ENCODE peak calls at places on chromosomes 13 and 19, in nine cellular contexts. One of them, this sample, is unnamed.

GRCh38 chr19:33296473-33297060 is 5.8 kb downstream of the CEBPA start:
- DNase-seq in IMR-90: no peak
- DNase-seq in AG08396: no peak
- DNase-seq in bronchial epithelial cell: no peak
- DNase-seq in Daoy: no peak
- DNase-seq in NCI-H1092: no peak
- DNase-seq in NCI-H1105: no peak
- DNase-seq in H54: no peak
- DNase-seq in stimulated activated CD4-positive, alpha-beta T cell treated with anti-CD3 and anti-CD28 coated beads, Interleukin-1b, Interleukin-23, amount 100 ng/mL, for 48 hours: no peak
- DNase-seq in this sample: no peak

GRCh38 chr19:1566392-1567115 is 1.6 kb downstream of the MEX3D start:
- DNase-seq in IMR-90: peak; percentile 77
- DNase-seq in AG08396: peak; percentile 95
- DNase-seq in bronchial epithelial cell: peak; percentile 47
- DNase-seq in Daoy: peak; percentile 90
- DNase-seq in NCI-H1092: peak; percentile 66
- DNase-seq in NCI-H1105: peak; percentile 33
- DNase-seq in H54: peak; percentile 92
- DNase-seq in stimulated activated CD4-positive, alpha-beta T cell treated with anti-CD3 and anti-CD28 coated beads, Interleukin-1b, Interleukin-23, amount 100 ng/mL, for 48 hours: no peak
- DNase-seq in this sample: peak; percentile 90

GRCh38 chr13:49997935-49998334 is 1.1 kb downstream of the TRIM13 start:
- DNase-seq in IMR-90: no peak
- DNase-seq in AG08396: no peak
- DNase-seq in bronchial epithelial cell: peak; percentile 33
- DNase-seq in Daoy: no peak
- DNase-seq in NCI-H1092: no peak
- DNase-seq in NCI-H1105: peak; percentile 2
- DNase-seq in H54: no peak
- DNase-seq in stimulated activated CD4-positive, alpha-beta T cell treated with anti-CD3 and anti-CD28 coated beads, Interleukin-1b, Interleukin-23, amount 100 ng/mL, for 48 hours: no peak
- DNase-seq in this sample: no peak

GRCh38 chr13:51804295-51805172 is 571 bp upstream of the DHRS12 start:
- DNase-seq in IMR-90: no peak
- DNase-seq in AG08396: no peak
- DNase-seq in bronchial epithelial cell: no peak
- DNase-seq in Daoy: no peak
- DNase-seq in NCI-H1092: peak; percentile 11
- DNase-seq in NCI-H1105: no peak
- DNase-seq in H54: no peak
- DNase-seq in stimulated activated CD4-positive, alpha-beta T cell treated with anti-CD3 and anti-CD28 coated beads, Interleukin-1b, Interleukin-23, amount 100 ng/mL, for 48 hours: peak; percentile 56
- DNase-seq in this sample: peak; percentile 56

GRCh38 chr13:85013006-85013405 is 786.2 kb downstream of the SLITRK6 start:
- DNase-seq in IMR-90: no peak
- DNase-seq in AG08396: no peak
- DNase-seq in bronchial epithelial cell: peak; percentile 62
- DNase-seq in Daoy: no peak
- DNase-seq in NCI-H1092: no peak
- DNase-seq in NCI-H1105: no peak
- DNase-seq in H54: no peak
- DNase-seq in stimulated activated CD4-positive, alpha-beta T cell treated with anti-CD3 and anti-CD28 coated beads, Interleukin-1b, Interleukin-23, amount 100 ng/mL, for 48 hours: no peak
- DNase-seq in this sample: no peak

GRCh38 chr13:40059540-40060232 is 404.2 kb downstream of the COG6 start:
- DNase-seq in IMR-90: no peak
- DNase-seq in AG08396: no peak
- DNase-seq in bronchial epithelial cell: peak; percentile 79
- DNase-seq in Daoy: no peak
- DNase-seq in NCI-H1092: no peak
- DNase-seq in NCI-H1105: no peak
- DNase-seq in H54: no peak
- DNase-seq in stimulated activated CD4-positive, alpha-beta T cell treated with anti-CD3 and anti-CD28 coated beads, Interleukin-1b, Interleukin-23, amount 100 ng/mL, for 48 hours: no peak
- DNase-seq in this sample: no peak

GRCh38 chr13:100069278-100069677 is 19.6 kb upstream of the PCCA start:
- DNase-seq in IMR-90: peak; percentile 18
- DNase-seq in AG08396: no peak
- DNase-seq in bronchial epithelial cell: peak; percentile 76
- DNase-seq in Daoy: no peak
- DNase-seq in NCI-H1092: no peak
- DNase-seq in NCI-H1105: no peak
- DNase-seq in H54: no peak
- DNase-seq in stimulated activated CD4-positive, alpha-beta T cell treated with anti-CD3 and anti-CD28 coated beads, Interleukin-1b, Interleukin-23, amount 100 ng/mL, for 48 hours: no peak
- DNase-seq in this sample: no peak

GRCh38 chr19:35960432-35960972 is 24.3 kb downstream of the LRFN3 start:
- DNase-seq in IMR-90: no peak
- DNase-seq in AG08396: no peak
- DNase-seq in bronchial epithelial cell: no peak
- DNase-seq in Daoy: no peak
- DNase-seq in NCI-H1092: no peak
- DNase-seq in NCI-H1105: no peak
- DNase-seq in H54: no peak
- DNase-seq in stimulated activated CD4-positive, alpha-beta T cell treated with anti-CD3 and anti-CD28 coated beads, Interleukin-1b, Interleukin-23, amount 100 ng/mL, for 48 hours: no peak
- DNase-seq in this sample: no peak

GRCh38 chr19:29273000-29273691 is 60.2 kb upstream of the UQCRFS1 start:
- DNase-seq in IMR-90: no peak
- DNase-seq in AG08396: no peak
- DNase-seq in bronchial epithelial cell: no peak
- DNase-seq in Daoy: no peak
- DNase-seq in NCI-H1092: no peak
- DNase-seq in NCI-H1105: no peak
- DNase-seq in H54: no peak
- DNase-seq in stimulated activated CD4-positive, alpha-beta T cell treated with anti-CD3 and anti-CD28 coated beads, Interleukin-1b, Interleukin-23, amount 100 ng/mL, for 48 hours: no peak
- DNase-seq in this sample: no peak

GRCh38 chr19:7247160-7247559 is 47.1 kb downstream of the INSR start:
- DNase-seq in IMR-90: no peak
- DNase-seq in AG08396: no peak
- DNase-seq in bronchial epithelial cell: no peak
- DNase-seq in Daoy: no peak
- DNase-seq in NCI-H1092: no peak
- DNase-seq in NCI-H1105: no peak
- DNase-seq in H54: no peak
- DNase-seq in stimulated activated CD4-positive, alpha-beta T cell treated with anti-CD3 and anti-CD28 coated beads, Interleukin-1b, Interleukin-23, amount 100 ng/mL, for 48 hours: no peak
- DNase-seq in this sample: no peak

GRCh38 chr19:55062735-55063491 is at the start of gene RDH13:
- DNase-seq in IMR-90: peak; percentile 96
- DNase-seq in AG08396: peak; percentile 98
- DNase-seq in bronchial epithelial cell: peak; percentile 86
- DNase-seq in Daoy: peak; percentile 98
- DNase-seq in NCI-H1092: peak; percentile 89
- DNase-seq in NCI-H1105: peak; percentile 96
- DNase-seq in H54: peak; percentile 100
- DNase-seq in stimulated activated CD4-positive, alpha-beta T cell treated with anti-CD3 and anti-CD28 coated beads, Interleukin-1b, Interleukin-23, amount 100 ng/mL, for 48 hours: peak; percentile 99
- DNase-seq in this sample: peak; percentile 92

GRCh38 chr19:3655402-3656072 is 28.9 kb upstream of the CACTIN start:
- DNase-seq in IMR-90: peak; percentile 95
- DNase-seq in AG08396: peak; percentile 81
- DNase-seq in bronchial epithelial cell: peak; percentile 53
- DNase-seq in Daoy: peak; percentile 99
- DNase-seq in NCI-H1092: no peak
- DNase-seq in NCI-H1105: no peak
- DNase-seq in H54: peak; percentile 100
- DNase-seq in stimulated activated CD4-positive, alpha-beta T cell treated with anti-CD3 and anti-CD28 coated beads, Interleukin-1b, Interleukin-23, amount 100 ng/mL, for 48 hours: no peak
- DNase-seq in this sample: peak; percentile 75

GRCh38 chr19:45474941-45475516 is 7.2 kb downstream of the FOSB start:
- DNase-seq in IMR-90: peak; percentile 29
- DNase-seq in AG08396: no peak
- DNase-seq in bronchial epithelial cell: peak; percentile 47
- DNase-seq in Daoy: no peak
- DNase-seq in NCI-H1092: no peak
- DNase-seq in NCI-H1105: no peak
- DNase-seq in H54: no peak
- DNase-seq in stimulated activated CD4-positive, alpha-beta T cell treated with anti-CD3 and anti-CD28 coated beads, Interleukin-1b, Interleukin-23, amount 100 ng/mL, for 48 hours: no peak
- DNase-seq in this sample: no peak

GRCh38 chr19:39053276-39054090 is 21.1 kb upstream of the FBXO27 start:
- DNase-seq in IMR-90: no peak
- DNase-seq in AG08396: no peak
- DNase-seq in bronchial epithelial cell: no peak
- DNase-seq in Daoy: no peak
- DNase-seq in NCI-H1092: no peak
- DNase-seq in NCI-H1105: no peak
- DNase-seq in H54: no peak
- DNase-seq in stimulated activated CD4-positive, alpha-beta T cell treated with anti-CD3 and anti-CD28 coated beads, Interleukin-1b, Interleukin-23, amount 100 ng/mL, for 48 hours: no peak
- DNase-seq in this sample: peak; percentile 37

This sample was measured in Ammon's horn.